ENCODE peak calls at places on chromosomes 3 and 15, in ten cellular contexts. W is SK-N-DZ; M is ELF-1; N is NCI-H2029; G is heart left ventricle; R is ascending aorta; E is kidney tubule cell; C is head of caudate nucleus; U is pons; Q is stimulated activated CD4-positive, alpha-beta T cell treated with anti-CD3 and anti-CD28 coated beads, Interleukin-12 subunit alpha, Interleukin-12 subunit beta, amount 100 ng/mL, for 4 hours. I is an unnamed sample.

GRCh38 chr3:106825962-106826605 is 551.2 kb upstream of the CCDC54 start:
- DNase-seq in G (no peak), W (no peak), U (peak; percentile 67), E (peak; percentile 65), Q (no peak), M (peak; percentile 57), C (no peak), N (no peak), R (no peak), I (peak; percentile 52)

GRCh38 chr3:54120657-54121403 is 1.5 kb upstream of the CACNA2D3 start:
- DNase-seq in M (peak; percentile 70), N (peak; percentile 53), G (no peak), E (peak; percentile 85), Q (no peak), W (no peak), U (no peak), C (no peak), R (no peak), I (peak; percentile 81)

GRCh38 chr15:73777741-73778140 is 24.6 kb upstream of the INSYN1 start:
- DNase-seq in R (no peak), M (no peak), U (no peak), N (no peak), E (no peak), Q (no peak), C (no peak), G (no peak), W (no peak), I (no peak)

GRCh38 chr3:4290272-4290893 is 12.8 kb upstream of the SETMAR start:
- DNase-seq in R (no peak), N (no peak), M (no peak), E (peak; percentile 50), U (peak; percentile 62), Q (no peak), C (peak; percentile 51), G (no peak), W (peak; percentile 69), I (peak; percentile 55)

GRCh38 chr3:106004137-106004600 is 135.4 kb upstream of the CBLB start:
- DNase-seq in M (no peak), R (no peak), C (no peak), G (no peak), W (peak; percentile 29), U (no peak), Q (no peak), N (no peak), E (no peak), I (no peak)

GRCh38 chr15:45338417-45338816 is 39.9 kb downstream of the GATM start:
- DNase-seq in G (no peak), W (no peak), M (no peak), E (no peak), R (no peak), Q (no peak), U (no peak), N (no peak), C (no peak), I (no peak)

GRCh38 chr3:94862703-94863102 is 799.8 kb downstream of the NSUN3 start:
- DNase-seq in R (no peak), N (no peak), W (peak; percentile 12), M (peak; percentile 32), U (peak; percentile 37), G (no peak), Q (no peak), E (peak; percentile 36), C (no peak), I (peak; percentile 63)

GRCh38 chr3:154025007-154025406 is 96.2 kb upstream of the ARHGEF26 start:
- DNase-seq in R (no peak), N (no peak), M (no peak), U (no peak), C (no peak), E (no peak), W (no peak), G (no peak), Q (no peak), I (no peak)

GRCh38 chr15:25372298-25372697 is 66.5 kb downstream of the UBE3A start:
- DNase-seq in M (no peak), U (no peak), E (peak; percentile 8), C (no peak), R (no peak), W (no peak), Q (no peak), G (no peak), N (no peak), I (no peak)